ENCODE peak calls at places on chromosomes 5 and 9, in seven cellular contexts. R is HepG2, N is OCI-LY7, M is hepatocyte, Q is sigmoid colon, S is lung, U is tibial artery. F is an unnamed sample. For H3K9me3, the result is how much of the 10 kb centered on the place peaks cover.

GRCh38 chr9:114270120-114270975 is 52.5 kb upstream of the ORM1 start:
- DNase-seq in S (no peak), U (no peak), M (no peak), R (no peak), Q (no peak), N (no peak), F (no peak)

GRCh38 chr9:94945191-94946144 is 219.0 kb downstream of the AOPEP start:
- DNase-seq in Q (peak), M (peak), R (no peak), N (no peak), U (peak), S (no peak), F (peak)

GRCh38 chr5:159567461-159567860 is 237.2 kb upstream of the IL12B start:
- DNase-seq in Q (no peak), S (no peak), R (no peak), N (no peak), U (no peak), M (no peak), F (no peak)

GRCh38 chr9:35910613-35911488 is 1.6 kb downstream of the SPAAR start:
- DNase-seq in M (peak), S (peak), N (peak), R (peak), U (no peak), Q (no peak), F (no peak)

GRCh38 chr5:146860213-146860891 is 18.2 kb downstream of the PPP2R2B start:
- DNase-seq in M (no peak), S (no peak), U (no peak), Q (no peak), R (peak), N (no peak), F (no peak)

GRCh38 chr5:151077419-151077818 is 3.4 kb downstream of the TNIP1 start:
- DNase-seq in M (no peak), R (no peak), N (no peak), S (no peak), Q (no peak), U (no peak), F (no peak)

GRCh38 chr5:120509056-120509455 is 45.0 kb downstream of the PRR16 start:
- DNase-seq in N (no peak), S (no peak), M (peak), Q (no peak), R (no peak), U (no peak), F (no peak)

GRCh38 chr5:1815071-1815786 is 14.0 kb downstream of the NDUFS6 start:
- DNase-seq in N (no peak), R (no peak), S (no peak), M (no peak), Q (no peak), U (no peak), F (no peak)

GRCh38 chr5:17302590-17302989 is 85.2 kb downstream of the BASP1 start:
- DNase-seq in Q (no peak), S (no peak), U (peak), R (no peak), N (no peak), M (no peak), F (peak)

GRCh38 chr9:37029776-37030590 is 4.1 kb downstream of the PAX5 start:
- DNase-seq in S (no peak), U (no peak), M (peak), N (peak), R (no peak), Q (no peak), F (no peak)
- H3K4me3 ChIP-seq in S (no peak), U (no peak), M (no peak), N (peak), R (no peak), Q (no peak), F (no peak)

DNA sequence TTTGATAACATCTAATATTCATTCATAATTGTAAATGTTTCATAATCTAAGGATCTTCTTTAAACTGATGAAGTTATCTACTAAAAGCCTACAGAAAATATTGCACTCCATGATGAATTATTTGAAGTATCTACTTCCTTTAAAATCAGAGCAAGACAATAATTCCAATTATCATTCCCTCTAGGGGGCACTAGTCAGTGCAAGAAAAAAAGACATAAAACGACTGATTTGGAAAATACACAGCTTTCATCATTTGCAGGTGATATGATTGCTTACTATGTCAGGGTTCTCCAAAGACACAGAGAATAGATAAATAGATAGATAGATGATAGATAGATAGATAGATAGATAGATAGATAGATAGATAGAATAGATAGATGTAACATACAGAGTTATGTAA is 13.5 kb upstream of the GRM6 start:
- DNase-seq in U (no peak), R (no peak), N (peak), S (no peak), M (no peak), Q (no peak), F (no peak)
- H3K9me3 ChIP-seq in U (under half), R (half or more), N (under half), S (under half), M (under half), Q (under half), F (under half)

GRCh38 chr5:140116716-140117115 is 2.8 kb downstream of the PURA start:
- DNase-seq in N (peak), M (no peak), S (no peak), R (no peak), Q (no peak), U (no peak), F (no peak)
- TF ChIP-seq CTCF in N (peak), M (no peak), S (no peak), R (no peak), Q (no peak), U (no peak), F (no peak)

GRCh38 chr9:966936-967335 is 9.5 kb upstream of the DMRT3 start:
- DNase-seq in R (no peak), U (no peak), S (no peak), N (no peak), M (no peak), Q (no peak), F (no peak)

GRCh38 chr9:969310-969692 is 7.2 kb upstream of the DMRT3 start:
- DNase-seq in U (no peak), N (no peak), R (no peak), Q (no peak), S (no peak), M (no peak), F (no peak)

GRCh38 chr9:967436-967835 is 9.0 kb upstream of the DMRT3 start:
- DNase-seq in Q (no peak), S (no peak), N (no peak), M (no peak), R (no peak), U (no peak), F (no peak)

GRCh38 chr9:969693-970309 is 6.7 kb upstream of the DMRT3 start:
- DNase-seq in U (no peak), R (no peak), N (no peak), S (no peak), Q (no peak), M (no peak), F (no peak)

DNA sequence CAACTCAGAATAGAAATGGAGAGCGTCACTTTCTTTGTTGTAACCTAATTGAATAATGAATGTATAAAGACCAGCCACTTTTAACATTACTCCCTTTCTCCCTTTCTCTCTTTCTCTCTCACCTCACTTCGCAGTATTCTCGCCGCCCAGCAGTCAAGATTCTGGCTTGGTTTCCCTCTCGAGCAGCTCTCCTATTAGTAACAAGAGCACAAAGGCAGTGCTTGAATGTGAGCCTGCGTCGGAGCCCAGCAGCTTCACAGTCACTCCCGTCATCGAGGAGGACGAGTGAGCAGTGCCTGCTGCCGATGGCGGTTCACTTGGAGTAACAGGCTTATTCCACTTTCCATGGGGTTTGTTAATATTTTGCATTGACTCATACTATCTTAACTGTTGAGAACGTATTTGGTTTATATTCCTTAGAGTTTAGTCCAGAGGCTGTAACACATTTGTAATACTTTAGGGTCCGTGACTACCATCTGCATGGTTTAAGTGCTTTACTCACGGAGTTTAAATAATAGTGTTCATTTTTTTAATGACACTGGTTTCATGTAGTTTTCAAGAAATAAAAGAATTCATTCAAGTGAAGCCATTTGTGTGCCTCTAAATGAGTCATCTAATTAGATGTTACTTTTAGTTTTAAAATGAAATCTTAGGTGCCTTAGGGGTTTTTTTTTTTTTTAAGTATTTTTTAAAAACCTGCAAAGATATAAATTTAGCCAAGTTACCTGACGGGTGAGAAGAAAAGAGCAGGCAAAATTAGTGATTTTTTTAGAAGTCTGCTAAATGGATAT is 8.4 kb upstream of the DMRT3 start:
- DNase-seq in M (no peak), N (no peak), S (peak), R (no peak), Q (no peak), U (no peak), F (no peak)
- H3K4me3 ChIP-seq in M (no peak), N (no peak), S (no peak), R (no peak), Q (no peak), U (no peak), F (no peak)